ENCODE peak calls at places on chromosomes 2 and 18, in eight cellular contexts. U is NCI-H1436; E is CD8-positive, alpha-beta memory T cell; B is MM.1S; Q is GM19239; G is GM23248; J is ELF-1; W is anterior cingulate cortex. R is an unnamed sample.

GRCh38 chr2:191555092-191555742 is 122.7 kb upstream of the NABP1 start:
- DNase-seq in U (peak; percentile 60), E (peak; percentile 63), B (peak; percentile 83), Q (peak; percentile 61), G (peak; percentile 82), J (peak; percentile 80), W (peak; percentile 42), R (peak; percentile 80)

GRCh38 chr18:50654658-50655550 is 95.0 kb downstream of the MAPK4 start:
- DNase-seq in U (no peak), E (no peak), B (no peak), Q (no peak), G (no peak), J (no peak), W (no peak), R (no peak)

GRCh38 chr18:24482826-24483225 is 22.4 kb downstream of the HRH4 start:
- DNase-seq in U (no peak), E (no peak), B (no peak), Q (no peak), G (no peak), J (no peak), W (no peak), R (no peak)

GRCh38 chr18:48735070-48735676 is 196.3 kb downstream of the CTIF start:
- DNase-seq in U (no peak), E (no peak), B (no peak), Q (no peak), G (no peak), J (peak; percentile 43), W (no peak), R (no peak)

GRCh38 chr2:177551989-177552413 is 159.4 kb downstream of the AGPS start:
- DNase-seq in U (peak; percentile 4), E (peak; percentile 2), B (no peak), Q (no peak), G (peak; percentile 41), J (peak; percentile 61), W (no peak), R (peak; percentile 19)

GRCh38 chr18:54612237-54612636 is 21.2 kb downstream of the DYNAP start:
- DNase-seq in U (no peak), E (no peak), B (no peak), Q (no peak), G (no peak), J (no peak), W (no peak), R (no peak)

GRCh38 chr2:217951091-217951490 is 51.7 kb downstream of the TNS1 start:
- DNase-seq in U (no peak), E (no peak), B (no peak), Q (no peak), G (peak; percentile 40), J (no peak), W (no peak), R (no peak)

GRCh38 chr2:673615-674318 is 3.4 kb downstream of the TMEM18 start:
- DNase-seq in U (no peak), E (no peak), B (no peak), Q (no peak), G (peak; percentile 81), J (no peak), W (no peak), R (peak; percentile 62)

GRCh38 chr2:129318581-129319421 is 660.7 kb upstream of the RAB6C start:
- DNase-seq in U (no peak), E (no peak), B (no peak), Q (no peak), G (no peak), J (no peak), W (no peak), R (no peak)

GRCh38 chr2:70936979-70937811 is 1.5 kb downstream of the ATP6V1B1 start:
- DNase-seq in U (no peak), E (no peak), B (no peak), Q (no peak), G (no peak), J (peak; percentile 79), W (no peak), R (no peak)

GRCh38 chr2:158618859-158619490 is 162.2 kb downstream of the PKP4 start:
- DNase-seq in U (no peak), E (no peak), B (no peak), Q (no peak), G (peak; percentile 26), J (no peak), W (no peak), R (no peak)

GRCh38 chr2:232487385-232488096 is at the start of gene ECEL1:
- DNase-seq in U (no peak), E (no peak), B (no peak), Q (no peak), G (no peak), J (no peak), W (no peak), R (no peak)

GRCh38 chr2:171034315-171034714 is 105.3 kb downstream of the GORASP2 start:
- DNase-seq in U (no peak), E (no peak), B (no peak), Q (no peak), G (no peak), J (no peak), W (no peak), R (no peak)

GRCh38 chr2:142075826-142076225 is 55.0 kb downstream of the LRP1B start:
- DNase-seq in U (no peak), E (no peak), B (no peak), Q (no peak), G (no peak), J (no peak), W (no peak), R (no peak)

GRCh38 chr2:126913881-126914495 is 15.3 kb downstream of the TEX51 start:
- DNase-seq in U (no peak), E (no peak), B (no peak), Q (no peak), G (no peak), J (no peak), W (no peak), R (peak; percentile 56)

GRCh38 chr2:70525032-70525431 is 28.6 kb downstream of the TGFA start:
- DNase-seq in U (no peak), E (no peak), B (no peak), Q (no peak), G (peak; percentile 40), J (no peak), W (no peak), R (peak; percentile 72)

GRCh38 chr18:5600376-5601071 is 56.7 kb upstream of the EPB41L3 start:
- DNase-seq in U (peak; percentile 6), E (no peak), B (peak; percentile 42), Q (no peak), G (peak; percentile 46), J (no peak), W (no peak), R (no peak)

R was measured in lower leg skin.